ENCODE peak calls at places on chromosomes 3 and 15, in seven cellular contexts. A, M, Z, E, P, T and S are unnamed samples.

GRCh38 chr3:119575507-119575906 is 3.8 kb upstream of the ADPRH start:
- DNase-seq in E (no peak), Z (no peak), M (no peak), P (no peak), A (no peak), T (no peak), S (no peak)

GRCh38 chr15:41957021-41957897 is 15.1 kb downstream of the EHD4 start:
- DNase-seq in E (no peak), T (no peak), P (no peak), M (no peak), Z (no peak), A (no peak), S (no peak)

GRCh38 chr15:95495033-95495541 is 835.4 kb upstream of the NR2F2 start:
- DNase-seq in P (no peak), Z (no peak), E (peak), T (peak), A (peak), M (no peak), S (no peak)

GRCh38 chr15:75232826-75233503 is 25.2 kb upstream of the GOLGA6C start:
- DNase-seq in T (no peak), P (no peak), Z (no peak), M (no peak), A (no peak), E (no peak), S (no peak)

GRCh38 chr3:32316976-32317375 is 74.7 kb upstream of the CMTM7 start:
- DNase-seq in A (no peak), M (no peak), P (no peak), T (no peak), E (no peak), Z (no peak), S (no peak)

GRCh38 chr3:190586631-190587000 is 72.7 kb downstream of the IL1RAP start:
- DNase-seq in T (peak), M (peak), P (no peak), Z (peak), E (no peak), A (no peak), S (peak)

GRCh38 chr15:39752991-39753390 is 29.6 kb downstream of the FSIP1 start:
- DNase-seq in T (no peak), M (no peak), E (no peak), Z (no peak), A (no peak), P (no peak), S (no peak)

GRCh38 chr3:186638259-186638658 is 1.9 kb upstream of the FETUB start:
- DNase-seq in P (peak), T (no peak), M (no peak), Z (no peak), A (no peak), E (no peak), S (no peak)

GRCh38 chr3:49911124-49911420 is 7.4 kb upstream of the MST1R start:
- DNase-seq in E (no peak), P (no peak), A (no peak), M (no peak), Z (no peak), T (no peak), S (no peak)

GRCh38 chr3:37471425-37471824 is 297.0 kb upstream of the LRRFIP2 start:
- DNase-seq in Z (no peak), E (no peak), M (no peak), P (no peak), T (no peak), A (no peak), S (no peak)

GRCh38 chr15:82306791-82307713 is 42.2 kb downstream of the GOLGA6L10 start:
- DNase-seq in A (no peak), Z (no peak), P (no peak), T (no peak), M (no peak), E (no peak), S (no peak)

GRCh38 chr3:178300441-178300959 is 235.7 kb upstream of the KCNMB2 start:
- DNase-seq in P (no peak), E (no peak), T (no peak), A (no peak), Z (no peak), M (no peak), S (no peak)

GRCh38 chr3:37279226-37279625 is 104.8 kb upstream of the LRRFIP2 start:
- DNase-seq in A (no peak), Z (no peak), M (no peak), P (no peak), T (no peak), E (no peak), S (no peak)

GRCh38 chr3:38968891-38969290 is 82.9 kb downstream of the SCN11A start:
- DNase-seq in P (no peak), M (no peak), Z (no peak), A (no peak), E (no peak), T (no peak), S (no peak)

GRCh38 chr15:67140078-67140833 is 74.9 kb downstream of the SMAD3 start:
- DNase-seq in E (no peak), M (no peak), Z (no peak), A (no peak), P (no peak), T (peak), S (no peak)

GRCh38 chr15:52284164-52284563 is 11.4 kb downstream of the MYO5C start:
- DNase-seq in M (peak), A (no peak), T (peak), E (no peak), P (no peak), Z (no peak), S (peak)

GRCh38 chr3:30630238-30631030 is 24.0 kb downstream of the TGFBR2 start:
- DNase-seq in A (no peak), Z (no peak), M (no peak), T (no peak), P (no peak), E (no peak), S (no peak)

GRCh38 chr3:134496481-134497071 is 10.7 kb downstream of the CEP63 start:
- DNase-seq in M (no peak), A (no peak), T (no peak), P (no peak), Z (no peak), E (no peak), S (no peak)

GRCh38 chr3:129663045-129663446 is 56.6 kb upstream of the PLXND1 start:
- DNase-seq in Z (no peak), M (peak), A (no peak), T (peak), P (no peak), E (no peak), S (peak)

GRCh38 chr3:66378256-66378655 is 122.6 kb downstream of the LRIG1 start:
- DNase-seq in T (peak), M (no peak), Z (no peak), P (no peak), A (no peak), E (peak), S (no peak)

GRCh38 chr3:123344175-123344908 is 104.5 kb downstream of the ADCY5 start:
- DNase-seq in Z (no peak), P (no peak), T (peak), M (no peak), A (no peak), E (no peak), S (peak)

GRCh38 chr15:57403946-57404345 is 27.6 kb downstream of the CGNL1 start:
- DNase-seq in T (no peak), A (no peak), Z (no peak), E (no peak), M (no peak), P (no peak), S (no peak)

GRCh38 chr15:74312445-74313007 is 54.9 kb downstream of the CYP11A1 start:
- DNase-seq in A (no peak), M (no peak), P (peak), E (peak), Z (no peak), T (no peak), S (no peak)

GRCh38 chr15:82647835-82648256 is 683 bp upstream of the CPEB1 start:
- DNase-seq in E (no peak), P (no peak), A (no peak), Z (peak), M (no peak), T (peak), S (no peak)

GRCh38 chr3:113157408-113157980 is 53.9 kb upstream of the BOC start:
- DNase-seq in A (no peak), Z (no peak), T (no peak), E (no peak), M (no peak), P (no peak), S (peak)

GRCh38 chr3:50675179-50676030 is 678 bp downstream of the DOCK3 start:
- DNase-seq in E (peak), T (peak), A (no peak), Z (peak), P (peak), M (no peak), S (no peak)

GRCh38 chr3:152349397-152349796 is 80.7 kb downstream of the MBNL1 start:
- DNase-seq in Z (no peak), P (no peak), T (no peak), A (no peak), M (peak), E (no peak), S (no peak)

GRCh38 chr15:88256261-88257230 is at the start of gene NTRK3:
- DNase-seq in M (no peak), A (no peak), Z (no peak), T (peak), E (no peak), P (peak), S (no peak)

GRCh38 chr3:119418641-119419040 is 44.8 kb downstream of the TMEM39A start:
- DNase-seq in T (no peak), P (no peak), Z (no peak), A (no peak), E (no peak), M (no peak), S (peak)

GRCh38 chr15:45439521-45439931 is 61.2 kb upstream of the GATM start:
- DNase-seq in M (no peak), Z (no peak), A (no peak), E (no peak), P (no peak), T (no peak), S (peak)

GRCh38 chr3:12999147-13000140 is 73.8 kb downstream of the IQSEC1 start:
- DNase-seq in P (no peak), T (peak), A (peak), M (no peak), Z (no peak), E (no peak), S (no peak)

GRCh38 chr3:12924437-12924836 is 83.1 kb upstream of the RPL32 start:
- DNase-seq in P (no peak), E (no peak), M (no peak), A (no peak), Z (no peak), T (no peak), S (no peak)

GRCh38 chr3:179640469-179640868 is 12.4 kb upstream of the USP13 start:
- DNase-seq in E (no peak), Z (no peak), A (no peak), T (no peak), M (no peak), P (no peak), S (no peak)

GRCh38 chr3:123129052-123129451 is 62.2 kb downstream of the PDIA5 start:
- DNase-seq in P (no peak), A (no peak), M (no peak), E (no peak), Z (no peak), T (no peak), S (peak)

GRCh38 chr15:80773122-80773551 is 6.0 kb upstream of the CEMIP start:
- DNase-seq in E (peak), Z (no peak), A (no peak), M (no peak), T (peak), P (peak), S (no peak)

GRCh38 chr3:17151598-17152373 is 267.0 kb downstream of the PLCL2 start:
- DNase-seq in A (peak), P (no peak), E (no peak), M (no peak), T (no peak), Z (peak), S (peak)

GRCh38 chr15:79562538-79563298 is 130.6 kb downstream of the MINAR1 start:
- DNase-seq in T (peak), Z (no peak), E (no peak), A (no peak), P (no peak), M (no peak), S (no peak)

GRCh38 chr15:37856109-37856508 is 78.3 kb upstream of the TMCO5A start:
- DNase-seq in M (no peak), E (no peak), T (no peak), P (no peak), A (no peak), Z (no peak), S (no peak)